ENCODE peak calls at places on chromosomes 2 and 18, in six cellular contexts. One of them, this sample, is unnamed.

GRCh38 chr2:13616656-13617055 is 899.9 kb downstream of the TRIB2 start:
- DNase-seq in effector CD8-positive, alpha-beta T cell: no peak
- DNase-seq in hypothalamus: no peak
- DNase-seq in NCI-H1417 treated with DMSO at 0.1 percent for 48 hours: no peak
- DNase-seq in T1000: no peak
- DNase-seq in substantia nigra: no peak
- DNase-seq in this sample: no peak

GRCh38 chr2:201909961-201910361 is 103.6 kb downstream of the CDK15 start:
- DNase-seq in NCI-H1417 treated with DMSO at 0.1 percent for 48 hours: no peak
- DNase-seq in effector CD8-positive, alpha-beta T cell: no peak
- DNase-seq in substantia nigra: no peak
- DNase-seq in T1000: no peak
- DNase-seq in hypothalamus: no peak
- DNase-seq in this sample: no peak

GRCh38 chr2:37100054-37100453 is 15.7 kb downstream of the GPATCH11 start:
- DNase-seq in T1000: no peak
- DNase-seq in substantia nigra: no peak
- DNase-seq in effector CD8-positive, alpha-beta T cell: no peak
- DNase-seq in hypothalamus: no peak
- DNase-seq in NCI-H1417 treated with DMSO at 0.1 percent for 48 hours: no peak
- DNase-seq in this sample: no peak

GRCh38 chr2:109238580-109238979 is 109.6 kb downstream of the SH3RF3 start:
- DNase-seq in T1000: peak
- DNase-seq in NCI-H1417 treated with DMSO at 0.1 percent for 48 hours: no peak
- DNase-seq in substantia nigra: peak
- DNase-seq in hypothalamus: no peak
- DNase-seq in effector CD8-positive, alpha-beta T cell: no peak
- DNase-seq in this sample: no peak

GRCh38 chr2:204691911-204692510 is 146.7 kb downstream of the PARD3B start:
- DNase-seq in substantia nigra: peak
- DNase-seq in effector CD8-positive, alpha-beta T cell: no peak
- DNase-seq in NCI-H1417 treated with DMSO at 0.1 percent for 48 hours: peak
- DNase-seq in hypothalamus: peak
- DNase-seq in T1000: peak
- DNase-seq in this sample: no peak

GRCh38 chr18:44541159-44541558 is 139.5 kb upstream of the SETBP1 start:
- DNase-seq in NCI-H1417 treated with DMSO at 0.1 percent for 48 hours: no peak
- DNase-seq in effector CD8-positive, alpha-beta T cell: no peak
- DNase-seq in substantia nigra: no peak
- DNase-seq in T1000: no peak
- DNase-seq in hypothalamus: no peak
- DNase-seq in this sample: no peak

GRCh38 chr2:69985684-69986083 is 24.3 kb upstream of the ASPRV1 start:
- DNase-seq in effector CD8-positive, alpha-beta T cell: no peak
- DNase-seq in NCI-H1417 treated with DMSO at 0.1 percent for 48 hours: no peak
- DNase-seq in hypothalamus: no peak
- DNase-seq in substantia nigra: peak
- DNase-seq in T1000: no peak
- DNase-seq in this sample: no peak

GRCh38 chr2:224576098-224576715 is 9.0 kb downstream of the CUL3 start:
- DNase-seq in effector CD8-positive, alpha-beta T cell: no peak
- DNase-seq in substantia nigra: no peak
- DNase-seq in hypothalamus: no peak
- DNase-seq in T1000: no peak
- DNase-seq in NCI-H1417 treated with DMSO at 0.1 percent for 48 hours: no peak
- DNase-seq in this sample: no peak

GRCh38 chr2:152441961-152442360 is 107.0 kb downstream of the FMNL2 start:
- DNase-seq in hypothalamus: no peak
- DNase-seq in substantia nigra: no peak
- DNase-seq in NCI-H1417 treated with DMSO at 0.1 percent for 48 hours: no peak
- DNase-seq in effector CD8-positive, alpha-beta T cell: no peak
- DNase-seq in T1000: no peak
- DNase-seq in this sample: no peak

GRCh38 chr2:36458106-36458505 is 102.5 kb downstream of the CRIM1 start:
- DNase-seq in hypothalamus: no peak
- DNase-seq in T1000: no peak
- DNase-seq in substantia nigra: no peak
- DNase-seq in NCI-H1417 treated with DMSO at 0.1 percent for 48 hours: no peak
- DNase-seq in effector CD8-positive, alpha-beta T cell: no peak
- DNase-seq in this sample: no peak

GRCh38 chr2:217903142-217903858 is 99.5 kb downstream of the TNS1 start:
- DNase-seq in T1000: no peak
- DNase-seq in NCI-H1417 treated with DMSO at 0.1 percent for 48 hours: no peak
- DNase-seq in substantia nigra: no peak
- DNase-seq in hypothalamus: no peak
- DNase-seq in effector CD8-positive, alpha-beta T cell: no peak
- DNase-seq in this sample: no peak

GRCh38 chr2:235191933-235192332 is 240.1 kb downstream of the SH3BP4 start:
- DNase-seq in effector CD8-positive, alpha-beta T cell: no peak
- DNase-seq in substantia nigra: no peak
- DNase-seq in NCI-H1417 treated with DMSO at 0.1 percent for 48 hours: no peak
- DNase-seq in hypothalamus: no peak
- DNase-seq in T1000: no peak
- DNase-seq in this sample: no peak

GRCh38 chr2:84832772-84833461 is 48.0 kb downstream of the TRABD2A start:
- DNase-seq in substantia nigra: peak
- DNase-seq in effector CD8-positive, alpha-beta T cell: no peak
- DNase-seq in hypothalamus: no peak
- DNase-seq in T1000: no peak
- DNase-seq in NCI-H1417 treated with DMSO at 0.1 percent for 48 hours: no peak
- DNase-seq in this sample: no peak